ENCODE peak calls at places on chromosomes 16 and 17, in eight cellular contexts. P, O, Y, A, M, Z, W and D are unnamed samples.
A peak's percentile ranks its signal among the peaks of the same experiment; 100 is the strongest.

GRCh38 chr17:5078106-5079028 is at the start of gene ZFP3:
- DNase-seq in O (peak; percentile 94), Z (peak; percentile 80), Y (peak; percentile 58), M (peak; percentile 89), A (peak; percentile 81), P (peak; percentile 70), W (peak; percentile 58), D (no peak)

GRCh38 chr17:6701719-6702118 is 11.4 kb downstream of the SLC13A5 start:
- DNase-seq in W (peak; percentile 9), M (peak; percentile 62), O (peak; percentile 93), Z (peak; percentile 28), Y (no peak), P (no peak), A (peak; percentile 70), D (no peak)

GRCh38 chr16:68264128-68265077 is at the start of gene SLC7A6:
- DNase-seq in W (peak; percentile 82), O (peak; percentile 97), M (peak; percentile 94), P (peak; percentile 70), Y (peak; percentile 74), A (peak; percentile 90), Z (peak; percentile 64), D (no peak)

GRCh38 chr16:87431926-87432325 is 39.8 kb downstream of the MAP1LC3B start:
- DNase-seq in A (no peak), W (no peak), O (peak; percentile 97), Z (peak; percentile 94), Y (no peak), P (no peak), M (no peak), D (no peak)

GRCh38 chr17:58699771-58700170 is 7.4 kb downstream of the RAD51C start:
- DNase-seq in Z (no peak), A (no peak), W (no peak), O (no peak), P (no peak), M (no peak), Y (no peak), D (no peak)

GRCh38 chr17:36632916-36633846 is 31.8 kb downstream of the MRM1 start:
- DNase-seq in M (no peak), W (no peak), Z (no peak), O (peak; percentile 83), Y (no peak), A (no peak), P (no peak), D (no peak)

GRCh38 chr17:32519769-32520701 is 33.2 kb downstream of the CDK5R1 start:
- DNase-seq in W (no peak), A (peak; percentile 76), M (peak; percentile 61), Z (peak; percentile 17), Y (peak; percentile 13), P (no peak), O (peak; percentile 80), D (no peak)

GRCh38 chr17:2990396-2990795 is 73.0 kb downstream of the OR1D5 start:
- DNase-seq in P (no peak), W (no peak), Z (no peak), O (no peak), Y (no peak), M (no peak), A (no peak), D (no peak)

GRCh38 chr17:36152639-36153120 is 23.8 kb downstream of the TBC1D3B start:
- DNase-seq in Y (no peak), A (no peak), W (no peak), O (no peak), Z (peak; percentile 30), P (no peak), M (no peak), D (no peak)

GRCh38 chr17:5592382-5592781 is 8.1 kb upstream of the NLRP1 start:
- DNase-seq in O (peak; percentile 77), P (no peak), A (no peak), M (no peak), Y (no peak), Z (peak; percentile 56), W (no peak), D (no peak)

GRCh38 chr17:79947351-79948031 is 88.2 kb downstream of the TBC1D16 start:
- DNase-seq in O (peak; percentile 93), M (no peak), P (no peak), A (no peak), Y (no peak), Z (peak; percentile 92), W (no peak), D (no peak)